ENCODE peak calls at places on chromosome 13, in six cellular contexts. One of them, this sample, is unnamed.

GRCh38 chr13:85798999-85799646 is at the start of gene SLITRK6:
- DNase-seq in heart left ventricle: no peak
- DNase-seq in uterus: no peak
- DNase-seq in suprapubic skin: no peak
- DNase-seq in K562: no peak
- DNase-seq in stomach: no peak
- DNase-seq in this sample: no peak

GRCh38 chr13:27006519-27007161 is 165.0 kb downstream of the USP12 start:
- DNase-seq in suprapubic skin: no peak
- DNase-seq in uterus: no peak
- DNase-seq in K562: no peak
- DNase-seq in stomach: peak; percentile 54
- DNase-seq in heart left ventricle: no peak
- DNase-seq in this sample: no peak

GRCh38 chr13:44140146-44140545 is 233.5 kb upstream of the SERP2 start:
- DNase-seq in stomach: peak; percentile 62
- DNase-seq in K562: no peak
- DNase-seq in suprapubic skin: no peak
- DNase-seq in heart left ventricle: no peak
- DNase-seq in uterus: no peak
- DNase-seq in this sample: no peak

GRCh38 chr13:101384929-101385328 is 31.4 kb downstream of the NALCN start:
- DNase-seq in suprapubic skin: no peak
- DNase-seq in stomach: no peak
- DNase-seq in K562: no peak
- DNase-seq in uterus: no peak
- DNase-seq in heart left ventricle: no peak
- DNase-seq in this sample: no peak

GRCh38 chr13:49690133-49690989 is 925 bp downstream of the EBPL start:
- DNase-seq in heart left ventricle: no peak
- DNase-seq in stomach: peak; percentile 35
- DNase-seq in uterus: no peak
- DNase-seq in K562: peak; percentile 20
- DNase-seq in suprapubic skin: no peak
- DNase-seq in this sample: peak; percentile 71

GRCh38 chr13:89343165-89343564 is 1672.0 kb downstream of the SLITRK5 start:
- DNase-seq in heart left ventricle: no peak
- DNase-seq in K562: no peak
- DNase-seq in stomach: no peak
- DNase-seq in suprapubic skin: no peak
- DNase-seq in uterus: no peak
- DNase-seq in this sample: no peak

GRCh38 chr13:24619302-24619701 is 60.9 kb upstream of the ATP12A start:
- DNase-seq in suprapubic skin: no peak
- DNase-seq in K562: no peak
- DNase-seq in uterus: no peak
- DNase-seq in stomach: no peak
- DNase-seq in heart left ventricle: no peak
- DNase-seq in this sample: no peak

GRCh38 chr13:113390874-113391497 is 27.1 kb upstream of the GRTP1 start:
- DNase-seq in stomach: no peak
- DNase-seq in uterus: no peak
- DNase-seq in K562: no peak
- DNase-seq in heart left ventricle: no peak
- DNase-seq in suprapubic skin: no peak
- DNase-seq in this sample: no peak

GRCh38 chr13:29100739-29101138 is 280.6 kb downstream of the MTUS2 start:
- DNase-seq in uterus: no peak
- DNase-seq in stomach: no peak
- DNase-seq in K562: no peak
- DNase-seq in heart left ventricle: no peak
- DNase-seq in suprapubic skin: no peak
- DNase-seq in this sample: no peak

GRCh38 chr13:70964124-70964523 is 855.9 kb upstream of the KLHL1 start:
- DNase-seq in suprapubic skin: no peak
- DNase-seq in K562: no peak
- DNase-seq in uterus: no peak
- DNase-seq in heart left ventricle: no peak
- DNase-seq in stomach: no peak
- DNase-seq in this sample: no peak

GRCh38 chr13:36834299-36834698 is 15.3 kb downstream of the RFXAP start:
- DNase-seq in heart left ventricle: no peak
- DNase-seq in K562: no peak
- DNase-seq in uterus: no peak
- DNase-seq in suprapubic skin: no peak
- DNase-seq in stomach: no peak
- DNase-seq in this sample: no peak

GRCh38 chr13:99553033-99553432 is 51.8 kb downstream of the TM9SF2 start:
- DNase-seq in uterus: no peak
- DNase-seq in heart left ventricle: no peak
- DNase-seq in stomach: peak; percentile 58
- DNase-seq in K562: no peak
- DNase-seq in suprapubic skin: no peak
- DNase-seq in this sample: no peak

GRCh38 chr13:87696458-87696857 is 25.3 kb downstream of the SLITRK5 start:
- DNase-seq in suprapubic skin: no peak
- DNase-seq in uterus: no peak
- DNase-seq in stomach: no peak
- DNase-seq in K562: no peak
- DNase-seq in heart left ventricle: no peak
- DNase-seq in this sample: no peak

GRCh38 chr13:34189946-34190345 is 372.0 kb downstream of the RFC3 start:
- DNase-seq in heart left ventricle: no peak
- DNase-seq in K562: no peak
- DNase-seq in uterus: no peak
- DNase-seq in stomach: no peak
- DNase-seq in suprapubic skin: no peak
- DNase-seq in this sample: no peak

GRCh38 chr13:37701972-37702371 is 103.4 kb upstream of the POSTN start:
- DNase-seq in stomach: no peak
- DNase-seq in heart left ventricle: no peak
- DNase-seq in K562: no peak
- DNase-seq in suprapubic skin: peak; percentile 75
- DNase-seq in uterus: peak; percentile 19
- DNase-seq in this sample: no peak

GRCh38 chr13:26628706-26629105 is 71.2 kb downstream of the WASF3 start:
- DNase-seq in K562: no peak
- DNase-seq in stomach: no peak
- DNase-seq in heart left ventricle: no peak
- DNase-seq in suprapubic skin: no peak
- DNase-seq in uterus: no peak
- DNase-seq in this sample: peak; percentile 29

DNA sequence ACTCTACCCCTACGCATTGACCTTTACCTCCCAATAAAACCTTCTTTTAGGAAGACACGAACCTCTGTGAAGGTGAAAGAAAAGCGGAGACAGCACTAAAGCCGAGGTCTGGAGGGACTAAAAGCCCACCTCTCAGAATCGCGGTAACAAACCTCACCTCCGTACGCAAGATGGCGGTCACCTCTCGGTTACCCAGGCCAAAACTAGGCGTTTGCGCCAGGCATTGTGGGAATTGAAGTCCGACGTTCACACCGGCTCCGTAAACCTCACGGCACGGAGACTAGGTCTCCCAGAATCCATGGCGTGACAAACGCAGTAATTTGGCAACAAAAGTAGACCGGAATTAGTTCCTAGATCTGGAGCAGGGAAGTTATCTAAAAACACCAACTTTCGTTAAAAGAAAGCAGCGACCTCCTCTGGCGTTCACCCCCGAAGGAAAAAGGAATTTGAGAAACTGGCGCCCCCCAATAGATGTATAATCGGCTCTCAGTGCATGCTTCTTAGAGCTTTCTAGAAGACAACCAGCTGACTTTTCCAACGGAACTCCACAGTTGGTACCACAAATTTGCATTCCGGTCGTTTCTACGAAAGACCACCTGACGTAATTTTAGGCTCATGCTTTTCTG is at the start of gene N4BP2L2:
- DNase-seq in K562: peak; percentile 71
- DNase-seq in uterus: peak; percentile 93
- DNase-seq in suprapubic skin: peak; percentile 96
- DNase-seq in heart left ventricle: peak; percentile 94
- DNase-seq in stomach: peak; percentile 94
- DNase-seq in this sample: peak; percentile 97
- TF ChIP-seq POLR2A in K562: peak; percentile 84
- TF ChIP-seq POLR2A in uterus: peak; percentile 64
- TF ChIP-seq POLR2A in suprapubic skin: peak; percentile 50
- TF ChIP-seq POLR2A in heart left ventricle: no peak
- TF ChIP-seq POLR2A in stomach: no peak
- TF ChIP-seq POLR2A in this sample: peak; percentile 56

GRCh38 chr13:98109226-98109625 is 33.7 kb upstream of the FARP1 start:
- DNase-seq in heart left ventricle: no peak
- DNase-seq in stomach: no peak
- DNase-seq in K562: no peak
- DNase-seq in uterus: no peak
- DNase-seq in suprapubic skin: no peak
- DNase-seq in this sample: no peak
- H3K4me3 ChIP-seq in heart left ventricle: no peak overlapping the region
- H3K4me3 ChIP-seq in stomach: no peak overlapping the region
- H3K4me3 ChIP-seq in K562: no peak overlapping the region
- H3K4me3 ChIP-seq in uterus: no peak overlapping the region
- H3K4me3 ChIP-seq in suprapubic skin: no peak overlapping the region
- H3K4me3 ChIP-seq in this sample: no peak overlapping the region

DNA sequence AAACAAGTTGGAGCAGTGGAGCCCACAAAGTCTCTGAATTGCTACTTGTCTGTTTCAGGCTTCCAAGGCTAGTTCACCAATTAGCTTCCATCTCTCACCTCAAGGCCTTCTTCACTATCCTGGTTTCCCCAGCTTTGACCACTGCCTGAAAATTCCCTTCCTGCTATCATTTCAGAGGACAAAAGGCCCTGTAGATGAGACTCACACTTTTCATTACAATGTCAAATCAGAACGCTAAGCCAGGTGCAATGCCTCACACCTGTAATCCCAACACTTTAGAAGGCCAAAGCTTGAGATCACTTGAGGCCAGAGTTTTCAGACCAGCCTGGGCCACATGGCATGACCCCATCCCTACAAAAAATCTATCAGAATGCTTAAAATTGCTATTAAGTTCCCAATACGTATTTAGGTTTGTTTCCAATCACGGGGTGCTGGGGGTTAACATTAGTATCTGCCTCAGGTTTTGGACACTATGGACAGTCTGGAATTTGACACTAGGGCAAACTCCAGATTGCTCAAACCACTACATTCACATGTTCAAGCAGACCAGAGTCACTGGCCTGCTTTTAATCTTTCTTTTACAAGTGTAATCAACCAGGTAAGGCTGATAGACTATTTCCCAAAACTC is 5.5 kb downstream of the TPT1 start:
- DNase-seq in suprapubic skin: no peak
- DNase-seq in uterus: no peak
- DNase-seq in stomach: no peak
- DNase-seq in heart left ventricle: no peak
- DNase-seq in K562: no peak
- DNase-seq in this sample: no peak
- TF ChIP-seq POLR2A in suprapubic skin: no peak
- TF ChIP-seq POLR2A in uterus: no peak
- TF ChIP-seq POLR2A in stomach: no peak
- TF ChIP-seq POLR2A in heart left ventricle: no peak
- TF ChIP-seq POLR2A in K562: peak; percentile 37
- TF ChIP-seq POLR2A in this sample: peak; percentile 11

GRCh38 chr13:50894042-50894441 is 15.5 kb upstream of the RNASEH2B start:
- DNase-seq in stomach: no peak
- DNase-seq in heart left ventricle: no peak
- DNase-seq in suprapubic skin: no peak
- DNase-seq in uterus: no peak
- DNase-seq in K562: no peak
- DNase-seq in this sample: no peak

GRCh38 chr13:50892162-50892944 is 17.2 kb upstream of the RNASEH2B start:
- DNase-seq in suprapubic skin: no peak
- DNase-seq in uterus: no peak
- DNase-seq in stomach: no peak
- DNase-seq in K562: no peak
- DNase-seq in heart left ventricle: no peak
- DNase-seq in this sample: no peak

GRCh38 chr13:50894504-50894903 is 15.1 kb upstream of the RNASEH2B start:
- DNase-seq in uterus: no peak
- DNase-seq in K562: no peak
- DNase-seq in heart left ventricle: no peak
- DNase-seq in stomach: no peak
- DNase-seq in suprapubic skin: no peak
- DNase-seq in this sample: no peak

GRCh38 chr13:50891206-50891605 is 18.4 kb upstream of the RNASEH2B start:
- DNase-seq in uterus: no peak
- DNase-seq in suprapubic skin: no peak
- DNase-seq in heart left ventricle: no peak
- DNase-seq in K562: no peak
- DNase-seq in stomach: no peak
- DNase-seq in this sample: no peak

GRCh38 chr13:50893211-50893852 is 16.3 kb upstream of the RNASEH2B start:
- DNase-seq in heart left ventricle: no peak
- DNase-seq in stomach: no peak
- DNase-seq in suprapubic skin: no peak
- DNase-seq in uterus: no peak
- DNase-seq in K562: no peak
- DNase-seq in this sample: no peak
- H3K4me3 ChIP-seq in heart left ventricle: no peak overlapping the region
- H3K4me3 ChIP-seq in stomach: no peak overlapping the region
- H3K4me3 ChIP-seq in suprapubic skin: no peak overlapping the region
- H3K4me3 ChIP-seq in uterus: no peak overlapping the region
- H3K4me3 ChIP-seq in K562: no peak overlapping the region
- H3K4me3 ChIP-seq in this sample: no peak overlapping the region

GRCh38 chr13:23574421-23574820 is 4.2 kb downstream of the TNFRSF19 start:
- DNase-seq in K562: no peak
- DNase-seq in suprapubic skin: no peak
- DNase-seq in heart left ventricle: no peak
- DNase-seq in uterus: no peak
- DNase-seq in stomach: no peak
- DNase-seq in this sample: no peak

GRCh38 chr13:23575632-23576031 is 5.4 kb downstream of the TNFRSF19 start:
- DNase-seq in K562: no peak
- DNase-seq in suprapubic skin: no peak
- DNase-seq in uterus: no peak
- DNase-seq in heart left ventricle: no peak
- DNase-seq in stomach: no peak
- DNase-seq in this sample: no peak

GRCh38 chr13:23579886-23580706 is 9.9 kb downstream of the TNFRSF19 start:
- DNase-seq in K562: no peak
- DNase-seq in suprapubic skin: no peak
- DNase-seq in stomach: no peak
- DNase-seq in heart left ventricle: no peak
- DNase-seq in uterus: no peak
- DNase-seq in this sample: no peak

GRCh38 chr13:23579072-23579885 is 9.1 kb downstream of the TNFRSF19 start:
- DNase-seq in uterus: peak; percentile 96
- DNase-seq in suprapubic skin: peak; percentile 93
- DNase-seq in K562: peak; percentile 95
- DNase-seq in heart left ventricle: peak; percentile 97
- DNase-seq in stomach: peak; percentile 93
- DNase-seq in this sample: peak; percentile 76

GRCh38 chr13:23578411-23579071 is 8.3 kb downstream of the TNFRSF19 start:
- DNase-seq in heart left ventricle: peak; percentile 90
- DNase-seq in uterus: peak; percentile 74
- DNase-seq in stomach: peak; percentile 79
- DNase-seq in K562: peak; percentile 46
- DNase-seq in suprapubic skin: peak; percentile 88
- DNase-seq in this sample: peak; percentile 60
- TF ChIP-seq POLR2A in heart left ventricle: no peak
- TF ChIP-seq POLR2A in uterus: no peak
- TF ChIP-seq POLR2A in stomach: no peak
- TF ChIP-seq POLR2A in K562: no peak
- TF ChIP-seq POLR2A in suprapubic skin: no peak
- TF ChIP-seq POLR2A in this sample: no peak